ENCODE peak calls at places on chromosomes 2 and 18, in seven cellular contexts. One of them, this sample, is unnamed. For H3K27me3, the result is how much of the 10 kb centered on the place peaks cover.

GRCh38 chr2:20629581-20630291 is 21.2 kb downstream of the HS1BP3 start:
- DNase-seq in H9: no peak
- DNase-seq in IMR-90: no peak
- DNase-seq in mesenchymal stem cell: no peak
- DNase-seq in H1: no peak
- DNase-seq in mesendoderm: no peak
- DNase-seq in trophoblast cell: no peak
- DNase-seq in this sample: no peak

GRCh38 chr2:118014492-118014824 is 588 bp upstream of the CCDC93 start:
- DNase-seq in H9: no peak
- DNase-seq in IMR-90: no peak
- DNase-seq in mesenchymal stem cell: no peak
- DNase-seq in H1: no peak
- DNase-seq in mesendoderm: no peak
- DNase-seq in trophoblast cell: no peak
- DNase-seq in this sample: no peak

GRCh38 chr2:55490554-55490953 is 29.0 kb upstream of the CFAP36 start:
- DNase-seq in H9: peak
- DNase-seq in IMR-90: peak
- DNase-seq in mesenchymal stem cell: peak
- DNase-seq in H1: no peak
- DNase-seq in mesendoderm: peak
- DNase-seq in trophoblast cell: no peak
- DNase-seq in this sample: no peak

GRCh38 chr2:23354554-23354953 is 30.4 kb upstream of the KLHL29 start:
- DNase-seq in H9: no peak
- DNase-seq in IMR-90: no peak
- DNase-seq in mesenchymal stem cell: no peak
- DNase-seq in H1: no peak
- DNase-seq in mesendoderm: no peak
- DNase-seq in trophoblast cell: no peak
- DNase-seq in this sample: no peak

GRCh38 chr18:3081558-3081957 is 68.6 kb upstream of the LPIN2 start:
- DNase-seq in H9: no peak
- DNase-seq in IMR-90: no peak
- DNase-seq in mesenchymal stem cell: no peak
- DNase-seq in H1: no peak
- DNase-seq in mesendoderm: no peak
- DNase-seq in trophoblast cell: no peak
- DNase-seq in this sample: no peak

GRCh38 chr2:78734221-78734620 is 291.3 kb upstream of the REG3G start:
- DNase-seq in H9: no peak
- DNase-seq in IMR-90: no peak
- DNase-seq in mesenchymal stem cell: no peak
- DNase-seq in H1: no peak
- DNase-seq in mesendoderm: peak
- DNase-seq in trophoblast cell: no peak
- DNase-seq in this sample: no peak

GRCh38 chr2:238899386-238899785 is 51.5 kb downstream of the TWIST2 start:
- DNase-seq in H9: no peak
- DNase-seq in IMR-90: no peak
- DNase-seq in mesenchymal stem cell: no peak
- DNase-seq in H1: no peak
- DNase-seq in mesendoderm: no peak
- DNase-seq in trophoblast cell: peak
- DNase-seq in this sample: no peak

GRCh38 chr2:54522624-54523281 is 66.6 kb downstream of the SPTBN1 start:
- DNase-seq in H9: peak
- DNase-seq in IMR-90: peak
- DNase-seq in mesenchymal stem cell: peak
- DNase-seq in H1: peak
- DNase-seq in mesendoderm: peak
- DNase-seq in trophoblast cell: peak
- DNase-seq in this sample: peak

GRCh38 chr2:180461761-180462160 is 454.7 kb upstream of the CWC22 start:
- DNase-seq in H9: no peak
- DNase-seq in IMR-90: no peak
- DNase-seq in mesenchymal stem cell: no peak
- DNase-seq in H1: no peak
- DNase-seq in mesendoderm: no peak
- DNase-seq in trophoblast cell: no peak
- DNase-seq in this sample: no peak

GRCh38 chr2:46471705-46472104 is 7.7 kb upstream of the TMEM247 start:
- DNase-seq in H9: no peak
- DNase-seq in IMR-90: no peak
- DNase-seq in mesenchymal stem cell: no peak
- DNase-seq in H1: no peak
- DNase-seq in mesendoderm: no peak
- DNase-seq in trophoblast cell: no peak
- DNase-seq in this sample: no peak

GRCh38 chr2:239308696-239309397 is 92.0 kb downstream of the HDAC4 start:
- DNase-seq in H9: peak
- DNase-seq in IMR-90: peak
- DNase-seq in mesenchymal stem cell: peak
- DNase-seq in H1: peak
- DNase-seq in mesendoderm: no peak
- DNase-seq in trophoblast cell: no peak
- DNase-seq in this sample: no peak

GRCh38 chr2:133591164-133591563 is 22.9 kb upstream of the NCKAP5 start:
- DNase-seq in H9: no peak
- DNase-seq in IMR-90: no peak
- DNase-seq in mesenchymal stem cell: no peak
- DNase-seq in H1: no peak
- DNase-seq in mesendoderm: no peak
- DNase-seq in trophoblast cell: no peak
- DNase-seq in this sample: no peak

GRCh38 chr2:62313433-62314227 is 117.7 kb downstream of the B3GNT2 start:
- DNase-seq in H9: no peak
- DNase-seq in IMR-90: no peak
- DNase-seq in mesenchymal stem cell: no peak
- DNase-seq in H1: no peak
- DNase-seq in mesendoderm: no peak
- DNase-seq in trophoblast cell: no peak
- DNase-seq in this sample: no peak

GRCh38 chr18:63162271-63163014 is 157.1 kb downstream of the BCL2 start:
- DNase-seq in H9: no peak
- DNase-seq in IMR-90: peak
- DNase-seq in mesenchymal stem cell: peak
- DNase-seq in H1: no peak
- DNase-seq in mesendoderm: no peak
- DNase-seq in trophoblast cell: peak
- DNase-seq in this sample: no peak

GRCh38 chr2:128310761-128311160 is 7.9 kb downstream of the HS6ST1 start:
- DNase-seq in H9: no peak
- DNase-seq in IMR-90: no peak
- DNase-seq in mesenchymal stem cell: no peak
- DNase-seq in H1: peak
- DNase-seq in mesendoderm: no peak
- DNase-seq in trophoblast cell: no peak
- DNase-seq in this sample: no peak

GRCh38 chr2:236862526-236862925 is 223.2 kb upstream of the COPS8 start:
- DNase-seq in H9: no peak
- DNase-seq in IMR-90: no peak
- DNase-seq in mesenchymal stem cell: no peak
- DNase-seq in H1: peak
- DNase-seq in mesendoderm: no peak
- DNase-seq in trophoblast cell: no peak
- DNase-seq in this sample: no peak

GRCh38 chr2:75503048-75503607 is 57.6 kb downstream of the EVA1A start:
- DNase-seq in H9: no peak
- DNase-seq in IMR-90: peak
- DNase-seq in mesenchymal stem cell: peak
- DNase-seq in H1: no peak
- DNase-seq in mesendoderm: peak
- DNase-seq in trophoblast cell: peak
- DNase-seq in this sample: no peak

GRCh38 chr2:233156001-233156400 is 95.5 kb upstream of the ATG16L1 start:
- DNase-seq in H9: no peak
- DNase-seq in IMR-90: no peak
- DNase-seq in mesenchymal stem cell: no peak
- DNase-seq in H1: no peak
- DNase-seq in mesendoderm: no peak
- DNase-seq in trophoblast cell: no peak
- DNase-seq in this sample: no peak

GRCh38 chr2:10892796-10893350 is 18.9 kb upstream of the KCNF1 start:
- DNase-seq in H9: no peak
- DNase-seq in IMR-90: no peak
- DNase-seq in mesenchymal stem cell: no peak
- DNase-seq in H1: no peak
- DNase-seq in mesendoderm: no peak
- DNase-seq in trophoblast cell: no peak
- DNase-seq in this sample: no peak

GRCh38 chr2:240836781-240837467 is 16.9 kb upstream of the KIF1A start:
- DNase-seq in H9: no peak
- DNase-seq in IMR-90: peak
- DNase-seq in mesenchymal stem cell: no peak
- DNase-seq in H1: no peak
- DNase-seq in mesendoderm: no peak
- DNase-seq in trophoblast cell: no peak
- DNase-seq in this sample: no peak

GRCh38 chr18:47795448-47795843 is 135.0 kb downstream of the SMAD2 start:
- DNase-seq in H9: no peak
- DNase-seq in IMR-90: no peak
- DNase-seq in mesenchymal stem cell: no peak
- DNase-seq in H1: no peak
- DNase-seq in mesendoderm: no peak
- DNase-seq in trophoblast cell: no peak
- DNase-seq in this sample: no peak

GRCh38 chr18:47791461-47791860 is 139.0 kb downstream of the SMAD2 start:
- DNase-seq in H9: no peak
- DNase-seq in IMR-90: no peak
- DNase-seq in mesenchymal stem cell: no peak
- DNase-seq in H1: no peak
- DNase-seq in mesendoderm: peak
- DNase-seq in trophoblast cell: no peak
- DNase-seq in this sample: no peak

GRCh38 chr18:47793609-47794008 is 136.8 kb downstream of the SMAD2 start:
- DNase-seq in H9: no peak
- DNase-seq in IMR-90: no peak
- DNase-seq in mesenchymal stem cell: no peak
- DNase-seq in H1: no peak
- DNase-seq in mesendoderm: no peak
- DNase-seq in trophoblast cell: no peak
- DNase-seq in this sample: no peak

GRCh38 chr18:47794725-47795447 is 135.6 kb downstream of the SMAD2 start:
- DNase-seq in H9: no peak
- DNase-seq in IMR-90: no peak
- DNase-seq in mesenchymal stem cell: no peak
- DNase-seq in H1: no peak
- DNase-seq in mesendoderm: no peak
- DNase-seq in trophoblast cell: no peak
- DNase-seq in this sample: no peak

GRCh38 chr18:47790036-47790435 is 140.4 kb downstream of the SMAD2 start:
- DNase-seq in H9: no peak
- DNase-seq in IMR-90: no peak
- DNase-seq in mesenchymal stem cell: no peak
- DNase-seq in H1: no peak
- DNase-seq in mesendoderm: no peak
- DNase-seq in trophoblast cell: no peak
- DNase-seq in this sample: no peak
- H3K27me3 ChIP-seq in H9: under half
- H3K27me3 ChIP-seq in IMR-90: under half
- H3K27me3 ChIP-seq in mesenchymal stem cell: under half
- H3K27me3 ChIP-seq in H1: under half
- H3K27me3 ChIP-seq in mesendoderm: under half
- H3K27me3 ChIP-seq in trophoblast cell: under half
- H3K27me3 ChIP-seq in this sample: under half

DNA sequence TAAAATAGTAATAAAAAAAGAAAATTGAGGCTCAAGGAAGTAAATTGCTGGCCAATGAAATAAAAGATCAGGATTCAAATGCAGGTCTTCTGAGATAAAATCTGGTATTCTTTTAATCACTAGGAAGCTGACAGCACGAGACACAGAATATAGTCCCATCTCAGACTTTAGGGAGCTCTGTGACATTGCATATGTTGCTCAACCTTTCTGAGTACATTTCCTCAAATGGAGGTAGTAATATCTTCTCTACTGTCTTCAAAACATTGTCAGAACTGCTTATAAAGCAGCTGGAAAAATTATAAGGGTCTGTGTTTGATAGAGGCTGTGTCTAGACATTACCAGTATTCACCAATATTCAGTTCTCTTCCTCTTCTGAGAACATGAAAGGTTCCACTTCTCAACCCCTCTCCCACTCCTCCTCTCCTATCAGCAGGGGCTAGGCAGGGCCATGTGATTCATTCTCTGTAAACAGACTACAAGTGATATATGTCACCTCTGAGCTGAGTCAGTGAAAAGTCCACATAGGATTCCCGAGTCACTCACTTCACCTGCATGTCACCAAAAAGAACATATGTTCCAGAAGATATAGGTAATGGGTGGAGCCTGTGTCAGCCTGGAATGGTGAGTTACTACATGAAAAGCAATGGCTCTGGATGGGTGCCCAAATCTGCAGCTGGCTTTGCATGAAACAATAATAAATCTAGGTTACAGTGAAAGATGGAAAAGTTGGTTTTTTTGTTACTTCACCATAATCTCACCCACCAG is 7.1 kb downstream of the KCNE4 start:
- DNase-seq in H9: no peak
- DNase-seq in IMR-90: peak
- DNase-seq in mesenchymal stem cell: peak
- DNase-seq in H1: no peak
- DNase-seq in mesendoderm: no peak
- DNase-seq in trophoblast cell: no peak
- DNase-seq in this sample: no peak
- H2AK5ac ChIP-seq in H9: no peak
- H2AK5ac ChIP-seq in IMR-90: no peak
- H2AK5ac ChIP-seq in mesenchymal stem cell: no peak
- H2AK5ac ChIP-seq in H1: no peak
- H2AK5ac ChIP-seq in mesendoderm: no peak
- H2AK5ac ChIP-seq in trophoblast cell: no peak
- H2AK5ac ChIP-seq in this sample: no peak

DNA sequence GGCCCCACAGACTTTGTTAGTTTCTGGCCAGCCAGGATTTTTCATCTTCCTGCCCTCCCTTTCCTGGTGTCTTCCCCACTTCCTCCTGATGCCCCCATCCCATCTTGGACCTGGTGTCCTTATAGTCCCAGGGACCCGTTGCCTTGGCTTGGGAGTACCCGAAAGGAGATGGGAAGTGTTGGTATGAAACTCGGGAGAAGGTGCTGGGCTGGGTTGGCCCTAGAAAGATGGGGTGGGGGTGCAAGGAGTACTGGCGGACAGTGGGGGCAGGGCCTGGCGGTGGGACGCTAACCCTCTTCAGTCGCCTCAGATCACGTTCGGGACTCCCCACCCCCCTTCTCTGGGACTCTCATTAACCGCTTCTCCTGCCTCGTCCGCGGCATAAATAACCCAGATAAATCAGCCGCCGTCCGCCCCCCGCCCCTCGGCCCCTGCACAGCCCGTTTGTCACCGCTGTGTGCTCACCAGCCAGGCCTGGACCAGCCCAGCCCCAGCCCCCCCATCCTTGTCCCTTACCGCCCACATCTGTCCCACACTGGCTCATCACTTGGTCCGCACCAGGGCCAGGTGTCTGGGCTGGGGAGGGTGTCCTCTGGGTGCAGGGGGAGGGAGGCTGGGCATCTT is 3.7 kb upstream of the ASIC4 start:
- DNase-seq in H9: no peak
- DNase-seq in IMR-90: no peak
- DNase-seq in mesenchymal stem cell: no peak
- DNase-seq in H1: no peak
- DNase-seq in mesendoderm: no peak
- DNase-seq in trophoblast cell: no peak
- DNase-seq in this sample: no peak
- H3K27me3 ChIP-seq in H9: under half
- H3K27me3 ChIP-seq in IMR-90: half or more
- H3K27me3 ChIP-seq in mesenchymal stem cell: half or more
- H3K27me3 ChIP-seq in H1: under half
- H3K27me3 ChIP-seq in mesendoderm: under half
- H3K27me3 ChIP-seq in trophoblast cell: under half
- H3K27me3 ChIP-seq in this sample: under half

GRCh38 chr2:14867853-14868252 is 235.3 kb downstream of the LRATD1 start:
- DNase-seq in H9: no peak
- DNase-seq in IMR-90: no peak
- DNase-seq in mesenchymal stem cell: no peak
- DNase-seq in H1: no peak
- DNase-seq in mesendoderm: no peak
- DNase-seq in trophoblast cell: no peak
- DNase-seq in this sample: no peak
- H2AK5ac ChIP-seq in H9: no peak
- H2AK5ac ChIP-seq in IMR-90: no peak
- H2AK5ac ChIP-seq in mesenchymal stem cell: no peak
- H2AK5ac ChIP-seq in H1: no peak
- H2AK5ac ChIP-seq in mesendoderm: no peak
- H2AK5ac ChIP-seq in trophoblast cell: no peak
- H2AK5ac ChIP-seq in this sample: no peak

This sample was measured in neuronal stem cell.